ENCODE peak calls at places on chromosomes 16 and 17, in seven cellular contexts. One of them, this sample, is unnamed.

GRCh38 chr17:15289285-15290185 is 24.4 kb upstream of the PMP22 start:
- DNase-seq in mesendoderm: no peak
- DNase-seq in CD4-positive, alpha-beta memory T cell: no peak
- DNase-seq in CD4-positive, CD25-positive, alpha-beta regulatory T cell: no peak
- DNase-seq in ovary: no peak
- DNase-seq in kidney: no peak
- DNase-seq in A549: peak; percentile 97
- DNase-seq in this sample: no peak

GRCh38 chr17:79850571-79851460 is 11.6 kb upstream of the CBX4 start:
- DNase-seq in mesendoderm: peak; percentile 70
- DNase-seq in CD4-positive, alpha-beta memory T cell: no peak
- DNase-seq in CD4-positive, CD25-positive, alpha-beta regulatory T cell: no peak
- DNase-seq in ovary: no peak
- DNase-seq in kidney: no peak
- DNase-seq in A549: peak; percentile 90
- DNase-seq in this sample: peak; percentile 31

GRCh38 chr17:40315206-40315605 is 6.2 kb downstream of the RARA start:
- DNase-seq in mesendoderm: no peak
- DNase-seq in CD4-positive, alpha-beta memory T cell: no peak
- DNase-seq in CD4-positive, CD25-positive, alpha-beta regulatory T cell: no peak
- DNase-seq in ovary: peak; percentile 15
- DNase-seq in kidney: no peak
- DNase-seq in A549: no peak
- DNase-seq in this sample: no peak

GRCh38 chr17:54891176-54891821 is 9.4 kb upstream of the TOM1L1 start:
- DNase-seq in mesendoderm: peak; percentile 80
- DNase-seq in CD4-positive, alpha-beta memory T cell: no peak
- DNase-seq in CD4-positive, CD25-positive, alpha-beta regulatory T cell: no peak
- DNase-seq in ovary: no peak
- DNase-seq in kidney: no peak
- DNase-seq in A549: peak; percentile 57
- DNase-seq in this sample: no peak

GRCh38 chr16:20303012-20303411 is 24.3 kb downstream of the GP2 start:
- DNase-seq in mesendoderm: no peak
- DNase-seq in CD4-positive, alpha-beta memory T cell: no peak
- DNase-seq in CD4-positive, CD25-positive, alpha-beta regulatory T cell: no peak
- DNase-seq in ovary: no peak
- DNase-seq in kidney: no peak
- DNase-seq in A549: no peak
- DNase-seq in this sample: no peak

GRCh38 chr16:22206847-22207714 is 1.0 kb downstream of the EEF2K start:
- DNase-seq in mesendoderm: no peak
- DNase-seq in CD4-positive, alpha-beta memory T cell: peak; percentile 35
- DNase-seq in CD4-positive, CD25-positive, alpha-beta regulatory T cell: peak; percentile 33
- DNase-seq in ovary: peak; percentile 67
- DNase-seq in kidney: peak; percentile 91
- DNase-seq in A549: peak; percentile 37
- DNase-seq in this sample: peak; percentile 94

GRCh38 chr16:22386976-22387375 is 12.6 kb upstream of the CDR2 start:
- DNase-seq in mesendoderm: no peak
- DNase-seq in CD4-positive, alpha-beta memory T cell: no peak
- DNase-seq in CD4-positive, CD25-positive, alpha-beta regulatory T cell: no peak
- DNase-seq in ovary: no peak
- DNase-seq in kidney: no peak
- DNase-seq in A549: no peak
- DNase-seq in this sample: no peak

GRCh38 chr17:50495217-50495823 is 12.9 kb upstream of the MYCBPAP start:
- DNase-seq in mesendoderm: no peak
- DNase-seq in CD4-positive, alpha-beta memory T cell: no peak
- DNase-seq in CD4-positive, CD25-positive, alpha-beta regulatory T cell: no peak
- DNase-seq in ovary: no peak
- DNase-seq in kidney: peak; percentile 49
- DNase-seq in A549: no peak
- DNase-seq in this sample: no peak

GRCh38 chr17:4479340-4479981 is 19.2 kb upstream of the SPNS2 start:
- DNase-seq in mesendoderm: no peak
- DNase-seq in CD4-positive, alpha-beta memory T cell: no peak
- DNase-seq in CD4-positive, CD25-positive, alpha-beta regulatory T cell: no peak
- DNase-seq in ovary: no peak
- DNase-seq in kidney: peak; percentile 63
- DNase-seq in A549: no peak
- DNase-seq in this sample: no peak

GRCh38 chr16:65336169-65336568 is 214.3 kb upstream of the CDH11 start:
- DNase-seq in mesendoderm: no peak
- DNase-seq in CD4-positive, alpha-beta memory T cell: no peak
- DNase-seq in CD4-positive, CD25-positive, alpha-beta regulatory T cell: no peak
- DNase-seq in ovary: no peak
- DNase-seq in kidney: no peak
- DNase-seq in A549: no peak
- DNase-seq in this sample: no peak

GRCh38 chr16:13231365-13231764 is 330.0 kb downstream of the SHISA9 start:
- DNase-seq in mesendoderm: peak; percentile 97
- DNase-seq in CD4-positive, alpha-beta memory T cell: no peak
- DNase-seq in CD4-positive, CD25-positive, alpha-beta regulatory T cell: no peak
- DNase-seq in ovary: no peak
- DNase-seq in kidney: no peak
- DNase-seq in A549: no peak
- DNase-seq in this sample: no peak

GRCh38 chr16:22402191-22402590 is 27.8 kb upstream of the CDR2 start:
- DNase-seq in mesendoderm: no peak
- DNase-seq in CD4-positive, alpha-beta memory T cell: no peak
- DNase-seq in CD4-positive, CD25-positive, alpha-beta regulatory T cell: no peak
- DNase-seq in ovary: no peak
- DNase-seq in kidney: no peak
- DNase-seq in A549: no peak
- DNase-seq in this sample: no peak

GRCh38 chr17:4853195-4853762 is 20.1 kb downstream of the MINK1 start:
- DNase-seq in mesendoderm: no peak
- DNase-seq in CD4-positive, alpha-beta memory T cell: no peak
- DNase-seq in CD4-positive, CD25-positive, alpha-beta regulatory T cell: no peak
- DNase-seq in ovary: no peak
- DNase-seq in kidney: no peak
- DNase-seq in A549: no peak
- DNase-seq in this sample: no peak

GRCh38 chr16:10080031-10080772 is 102.0 kb downstream of the GRIN2A start:
- DNase-seq in mesendoderm: peak; percentile 81
- DNase-seq in CD4-positive, alpha-beta memory T cell: no peak
- DNase-seq in CD4-positive, CD25-positive, alpha-beta regulatory T cell: no peak
- DNase-seq in ovary: no peak
- DNase-seq in kidney: no peak
- DNase-seq in A549: no peak
- DNase-seq in this sample: peak; percentile 76

GRCh38 chr17:10812674-10813073 is 8.8 kb upstream of the TMEM238L start:
- DNase-seq in mesendoderm: no peak
- DNase-seq in CD4-positive, alpha-beta memory T cell: no peak
- DNase-seq in CD4-positive, CD25-positive, alpha-beta regulatory T cell: no peak
- DNase-seq in ovary: no peak
- DNase-seq in kidney: no peak
- DNase-seq in A549: no peak
- DNase-seq in this sample: peak; percentile 74

GRCh38 chr16:4360538-4361021 is 9.5 kb upstream of the PAM16 start:
- DNase-seq in mesendoderm: peak; percentile 74
- DNase-seq in CD4-positive, alpha-beta memory T cell: no peak
- DNase-seq in CD4-positive, CD25-positive, alpha-beta regulatory T cell: no peak
- DNase-seq in ovary: no peak
- DNase-seq in kidney: peak; percentile 72
- DNase-seq in A549: peak; percentile 55
- DNase-seq in this sample: peak; percentile 54

GRCh38 chr17:76385892-76386786 is 1.7 kb downstream of the SPHK1 start:
- DNase-seq in mesendoderm: peak; percentile 86
- DNase-seq in CD4-positive, alpha-beta memory T cell: peak; percentile 75
- DNase-seq in CD4-positive, CD25-positive, alpha-beta regulatory T cell: peak; percentile 65
- DNase-seq in ovary: peak; percentile 78
- DNase-seq in kidney: peak; percentile 91
- DNase-seq in A549: peak; percentile 87
- DNase-seq in this sample: peak; percentile 92

GRCh38 chr16:29807426-29808218 is 1.3 kb downstream of the MAZ start:
- DNase-seq in mesendoderm: peak; percentile 93
- DNase-seq in CD4-positive, alpha-beta memory T cell: peak; percentile 89
- DNase-seq in CD4-positive, CD25-positive, alpha-beta regulatory T cell: peak; percentile 77
- DNase-seq in ovary: peak; percentile 88
- DNase-seq in kidney: peak; percentile 97
- DNase-seq in A549: peak; percentile 95
- DNase-seq in this sample: peak; percentile 96

GRCh38 chr16:83653785-83654184 is 154.0 kb upstream of the HSBP1 start:
- DNase-seq in mesendoderm: no peak
- DNase-seq in CD4-positive, alpha-beta memory T cell: no peak
- DNase-seq in CD4-positive, CD25-positive, alpha-beta regulatory T cell: no peak
- DNase-seq in ovary: no peak
- DNase-seq in kidney: no peak
- DNase-seq in A549: no peak
- DNase-seq in this sample: no peak

GRCh38 chr17:58246104-58246740 is 7.8 kb downstream of the LPO start:
- DNase-seq in mesendoderm: no peak
- DNase-seq in CD4-positive, alpha-beta memory T cell: no peak
- DNase-seq in CD4-positive, CD25-positive, alpha-beta regulatory T cell: no peak
- DNase-seq in ovary: no peak
- DNase-seq in kidney: no peak
- DNase-seq in A549: no peak
- DNase-seq in this sample: no peak

GRCh38 chr17:58249270-58250133 is 11.1 kb downstream of the LPO start:
- DNase-seq in mesendoderm: peak; percentile 71
- DNase-seq in CD4-positive, alpha-beta memory T cell: peak; percentile 69
- DNase-seq in CD4-positive, CD25-positive, alpha-beta regulatory T cell: peak; percentile 64
- DNase-seq in ovary: peak; percentile 71
- DNase-seq in kidney: peak; percentile 82
- DNase-seq in A549: peak; percentile 60
- DNase-seq in this sample: peak; percentile 87

GRCh38 chr17:58247511-58248363 is 9.4 kb downstream of the LPO start:
- DNase-seq in mesendoderm: no peak
- DNase-seq in CD4-positive, alpha-beta memory T cell: no peak
- DNase-seq in CD4-positive, CD25-positive, alpha-beta regulatory T cell: no peak
- DNase-seq in ovary: no peak
- DNase-seq in kidney: no peak
- DNase-seq in A549: no peak
- DNase-seq in this sample: no peak

GRCh38 chr17:58250344-58251011 is 12.1 kb downstream of the LPO start:
- DNase-seq in mesendoderm: no peak
- DNase-seq in CD4-positive, alpha-beta memory T cell: no peak
- DNase-seq in CD4-positive, CD25-positive, alpha-beta regulatory T cell: no peak
- DNase-seq in ovary: no peak
- DNase-seq in kidney: no peak
- DNase-seq in A549: no peak
- DNase-seq in this sample: no peak

DNA sequence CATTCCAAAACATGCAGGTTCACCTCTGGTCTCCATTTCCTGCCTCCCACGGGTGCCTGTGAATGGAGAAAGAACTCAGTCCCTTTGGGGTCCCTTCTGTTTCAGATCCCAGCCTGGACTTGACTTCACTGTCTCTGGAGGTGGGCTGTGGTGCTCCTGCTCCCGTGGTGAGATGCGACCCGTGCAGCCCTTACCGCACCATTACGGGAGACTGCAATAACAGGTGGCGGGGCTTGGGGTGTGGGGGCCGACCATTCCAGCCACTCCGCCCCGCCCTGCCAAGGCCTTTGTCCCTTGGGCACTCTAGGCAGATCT is 10.5 kb downstream of the LPO start:
- DNase-seq in mesendoderm: no peak
- DNase-seq in CD4-positive, alpha-beta memory T cell: no peak
- DNase-seq in CD4-positive, CD25-positive, alpha-beta regulatory T cell: no peak
- DNase-seq in ovary: no peak
- DNase-seq in kidney: no peak
- DNase-seq in A549: no peak
- DNase-seq in this sample: no peak
- H3K4me3 ChIP-seq in mesendoderm: no peak overlapping the region
- H3K4me3 ChIP-seq in CD4-positive, alpha-beta memory T cell: no peak overlapping the region
- H3K4me3 ChIP-seq in CD4-positive, CD25-positive, alpha-beta regulatory T cell: no peak overlapping the region
- H3K4me3 ChIP-seq in ovary: peak overlapping the region; percentile 38
- H3K4me3 ChIP-seq in kidney: peak overlapping the region; percentile 64
- H3K4me3 ChIP-seq in A549: peak overlapping the region; percentile 43
- H3K4me3 ChIP-seq in this sample: no peak overlapping the region

DNA sequence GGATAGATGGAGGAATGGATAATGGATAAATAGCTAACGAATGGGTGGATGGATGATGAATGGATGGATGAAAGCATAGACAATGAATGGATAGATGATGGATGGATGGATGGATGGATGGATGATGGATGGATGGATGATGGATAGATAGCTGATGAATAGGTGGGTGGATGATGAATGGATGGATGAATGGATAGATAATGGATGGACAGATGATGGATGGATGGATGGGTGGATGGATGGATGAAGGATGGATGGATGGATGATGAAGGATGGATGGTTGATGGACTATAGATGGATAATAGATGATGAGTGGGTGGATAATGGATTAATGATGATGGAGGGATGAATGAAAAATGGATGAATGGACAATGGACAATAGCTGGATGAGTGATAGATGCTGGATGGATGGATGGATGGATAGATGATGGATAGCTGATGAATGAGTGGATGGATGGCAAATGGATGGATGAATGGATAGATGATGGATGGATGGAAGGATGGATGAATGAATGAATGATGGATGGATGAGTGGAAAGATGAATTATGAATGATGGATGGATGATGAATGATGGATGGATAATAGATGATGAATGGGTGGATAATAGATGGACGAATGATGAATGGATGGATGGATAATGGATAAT is 239.8 kb downstream of the KATNIP start:
- DNase-seq in mesendoderm: no peak
- DNase-seq in CD4-positive, alpha-beta memory T cell: no peak
- DNase-seq in CD4-positive, CD25-positive, alpha-beta regulatory T cell: no peak
- DNase-seq in ovary: no peak
- DNase-seq in kidney: no peak
- DNase-seq in A549: no peak
- DNase-seq in this sample: no peak
- H3K27ac ChIP-seq in mesendoderm: no peak overlapping the region
- H3K27ac ChIP-seq in CD4-positive, alpha-beta memory T cell: no peak overlapping the region
- H3K27ac ChIP-seq in CD4-positive, CD25-positive, alpha-beta regulatory T cell: no peak overlapping the region
- H3K27ac ChIP-seq in ovary: no peak overlapping the region
- H3K27ac ChIP-seq in kidney: no peak overlapping the region
- H3K27ac ChIP-seq in A549: no peak overlapping the region
- H3K27ac ChIP-seq in this sample: no peak overlapping the region

DNA sequence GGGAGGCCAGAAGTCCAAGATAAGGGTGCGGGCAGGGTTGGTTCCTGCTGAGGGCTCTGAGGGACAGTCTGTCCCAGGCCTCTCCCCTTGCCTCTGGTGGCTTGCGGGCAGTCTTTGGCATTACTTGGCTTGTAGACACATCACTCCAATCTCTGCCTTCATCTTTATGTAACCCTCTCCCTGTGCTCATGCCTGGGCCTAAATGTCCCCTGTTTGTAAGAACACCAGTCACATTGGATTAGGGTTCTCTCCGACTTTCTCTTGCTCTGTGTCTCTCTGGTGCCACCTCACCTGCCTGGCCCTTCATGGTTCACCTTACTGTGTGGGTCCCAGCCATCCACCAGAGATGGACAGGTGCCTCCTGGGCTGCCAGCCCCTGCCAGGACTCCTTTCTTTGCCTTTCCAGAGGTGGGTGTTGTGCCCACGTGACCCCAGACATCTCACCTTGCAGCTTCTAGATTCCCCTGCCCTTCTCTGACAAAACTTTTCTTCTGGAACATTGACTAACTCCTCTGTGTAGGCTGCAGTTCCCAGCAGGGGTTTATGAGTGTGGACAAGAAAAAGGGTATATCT is 205.8 kb downstream of the MSI2 start:
- DNase-seq in mesendoderm: no peak
- DNase-seq in CD4-positive, alpha-beta memory T cell: no peak
- DNase-seq in CD4-positive, CD25-positive, alpha-beta regulatory T cell: no peak
- DNase-seq in ovary: no peak
- DNase-seq in kidney: no peak
- DNase-seq in A549: no peak
- DNase-seq in this sample: peak; percentile 10
- H3K4me1 ChIP-seq in mesendoderm: peaks cover 7% of the 10 kb centered on the region
- H3K4me1 ChIP-seq in CD4-positive, alpha-beta memory T cell: peaks cover 42% of the 10 kb centered on the region
- H3K4me1 ChIP-seq in CD4-positive, CD25-positive, alpha-beta regulatory T cell: peaks cover 52% of the 10 kb centered on the region
- H3K4me1 ChIP-seq in ovary: peaks cover 4% of the 10 kb centered on the region
- H3K4me1 ChIP-seq in kidney: peaks cover 14% of the 10 kb centered on the region
- H3K4me1 ChIP-seq in A549: peaks cover 59% of the 10 kb centered on the region
- H3K4me1 ChIP-seq in this sample: peaks cover 21% of the 10 kb centered on the region

GRCh38 chr17:17844079-17844478 is 7.3 kb upstream of the SREBF1 start:
- DNase-seq in mesendoderm: no peak
- DNase-seq in CD4-positive, alpha-beta memory T cell: no peak
- DNase-seq in CD4-positive, CD25-positive, alpha-beta regulatory T cell: no peak
- DNase-seq in ovary: no peak
- DNase-seq in kidney: no peak
- DNase-seq in A549: no peak
- DNase-seq in this sample: no peak
- H3K4me3 ChIP-seq in mesendoderm: no peak overlapping the region
- H3K4me3 ChIP-seq in CD4-positive, alpha-beta memory T cell: no peak overlapping the region
- H3K4me3 ChIP-seq in CD4-positive, CD25-positive, alpha-beta regulatory T cell: no peak overlapping the region
- H3K4me3 ChIP-seq in ovary: no peak overlapping the region
- H3K4me3 ChIP-seq in kidney: no peak overlapping the region
- H3K4me3 ChIP-seq in A549: no peak overlapping the region
- H3K4me3 ChIP-seq in this sample: no peak overlapping the region